ENCODE peak calls at places on chromosomes 3 and 15, in six cellular contexts. T is left ventricle myocardium superior, R is lower lobe of right lung, F is lung, E is SK-MEL-5, B is right lobe of liver. I is an unnamed sample.
A peak's percentile ranks its signal among the peaks of the same experiment; 100 is the strongest.

GRCh38 chr3:31268868-31269267 is 263.9 kb upstream of the STT3B start:
- DNase-seq in T (no peak), R (no peak), F (no peak), E (no peak), B (no peak), I (no peak)

GRCh38 chr15:36109943-36110658 is 469.3 kb upstream of the CDIN1 start:
- DNase-seq in T (no peak), R (no peak), F (no peak), E (no peak), B (no peak), I (peak; percentile 64)

GRCh38 chr3:63864008-63864871 is 573 bp downstream of the ATXN7 start:
- DNase-seq in T (peak; percentile 67), R (peak; percentile 63), F (peak; percentile 36), E (no peak), B (peak; percentile 59), I (peak; percentile 4)

GRCh38 chr3:143608966-143609365 is 239.3 kb downstream of the SLC9A9 start:
- DNase-seq in T (no peak), R (no peak), F (no peak), E (no peak), B (no peak), I (peak; percentile 97)

GRCh38 chr3:62201438-62202035 is 171.8 kb downstream of the FEZF2 start:
- DNase-seq in T (no peak), R (no peak), F (no peak), E (peak; percentile 63), B (no peak), I (peak; percentile 17)

GRCh38 chr3:23811117-23811487 is 5.3 kb downstream of the UBE2E1 start:
- DNase-seq in T (no peak), R (no peak), F (no peak), E (no peak), B (no peak), I (no peak)

GRCh38 chr3:106425021-106425420 is 556.2 kb upstream of the CBLB start:
- DNase-seq in T (no peak), R (no peak), F (no peak), E (no peak), B (no peak), I (peak; percentile 50)

GRCh38 chr3:64584193-64584592 is 103.6 kb downstream of the ADAMTS9 start:
- DNase-seq in T (no peak), R (no peak), F (no peak), E (no peak), B (no peak), I (no peak)

GRCh38 chr15:44092221-44092620 is 102.8 kb downstream of the FRMD5 start:
- DNase-seq in T (no peak), R (no peak), F (no peak), E (no peak), B (no peak), I (peak; percentile 72)

GRCh38 chr3:30631237-30631961 is 25.0 kb downstream of the TGFBR2 start:
- DNase-seq in T (no peak), R (no peak), F (no peak), E (no peak), B (no peak), I (peak; percentile 87)

GRCh38 chr3:134441321-134441720 is 44.5 kb downstream of the ANAPC13 start:
- DNase-seq in T (no peak), R (no peak), F (no peak), E (no peak), B (no peak), I (no peak)

GRCh38 chr3:116150655-116151054 is 294.6 kb downstream of the LSAMP start:
- DNase-seq in T (no peak), R (no peak), F (no peak), E (no peak), B (no peak), I (no peak)

GRCh38 chr3:173622156-173622555 is 224.6 kb downstream of the NLGN1 start:
- DNase-seq in T (no peak), R (no peak), F (no peak), E (no peak), B (no peak), I (no peak)

GRCh38 chr15:94119215-94119815 is 112.0 kb upstream of the MCTP2 start:
- DNase-seq in T (peak; percentile 68), R (no peak), F (no peak), E (no peak), B (no peak), I (no peak)

GRCh38 chr3:131619821-131620220 is 117.0 kb upstream of the MRPL3 start:
- DNase-seq in T (no peak), R (no peak), F (no peak), E (no peak), B (no peak), I (no peak)

GRCh38 chr3:78986702-78987101 is 781.1 kb downstream of the ROBO1 start:
- DNase-seq in T (no peak), R (no peak), F (no peak), E (no peak), B (no peak), I (no peak)

GRCh38 chr3:13544293-13544831 is 4.6 kb upstream of the FBLN2 start:
- DNase-seq in T (no peak), R (no peak), F (no peak), E (no peak), B (no peak), I (no peak)

GRCh38 chr15:100763764-100764750 is 115.6 kb upstream of the ALDH1A3 start:
- DNase-seq in T (no peak), R (no peak), F (no peak), E (peak; percentile 33), B (no peak), I (no peak)

GRCh38 chr3:72187131-72187530 is 402.2 kb upstream of the PROK2 start:
- DNase-seq in T (no peak), R (no peak), F (no peak), E (peak; percentile 56), B (no peak), I (no peak)

GRCh38 chr3:183743231-183743630 is 45.6 kb downstream of the YEATS2 start:
- DNase-seq in T (no peak), R (no peak), F (no peak), E (no peak), B (no peak), I (no peak)

GRCh38 chr3:10419637-10420232 is 85.7 kb downstream of the ATP2B2 start:
- DNase-seq in T (no peak), R (no peak), F (no peak), E (no peak), B (no peak), I (no peak)

GRCh38 chr3:162525052-162525451 is 1028.4 kb downstream of the OTOL1 start:
- DNase-seq in T (no peak), R (no peak), F (no peak), E (no peak), B (no peak), I (peak; percentile 96)

GRCh38 chr3:127646501-127647046 is 17.6 kb downstream of the PODXL2 start:
- DNase-seq in T (no peak), R (no peak), F (no peak), E (no peak), B (peak; percentile 83), I (no peak)

GRCh38 chr15:65305776-65306175 is 1.3 kb downstream of the RNU5B-1 start:
- DNase-seq in T (no peak), R (no peak), F (no peak), E (peak; percentile 37), B (no peak), I (no peak)

GRCh38 chr3:45406812-45407211 is 18.4 kb downstream of the LARS2 start:
- DNase-seq in T (no peak), R (no peak), F (no peak), E (no peak), B (no peak), I (no peak)

GRCh38 chr3:57179580-57180410 is 14.6 kb upstream of the IL17RD start:
- DNase-seq in T (no peak), R (no peak), F (no peak), E (peak; percentile 59), B (no peak), I (peak; percentile 12)

GRCh38 chr3:50567386-50568182 is at the start of gene C3orf18:
- DNase-seq in T (peak; percentile 97), R (peak; percentile 96), F (peak; percentile 93), E (peak; percentile 62), B (peak; percentile 93), I (peak; percentile 91)

GRCh38 chr3:143822374-143822773 is 25.9 kb downstream of the SLC9A9 start:
- DNase-seq in T (no peak), R (no peak), F (no peak), E (no peak), B (no peak), I (no peak)

GRCh38 chr3:195071011-195071728 is 199.8 kb downstream of the XXYLT1 start:
- DNase-seq in T (peak; percentile 21), R (peak; percentile 26), F (no peak), E (no peak), B (peak; percentile 39), I (no peak)

GRCh38 chr15:31740203-31740602 is 290.1 kb upstream of the CHRNA7 start:
- DNase-seq in T (no peak), R (no peak), F (no peak), E (peak; percentile 9), B (no peak), I (peak; percentile 33)

GRCh38 chr15:62797171-62797570 is 245.4 kb upstream of the TPM1 start:
- DNase-seq in T (no peak), R (no peak), F (no peak), E (no peak), B (no peak), I (no peak)

GRCh38 chr3:32384938-32385337 is 6.7 kb upstream of the CMTM7 start:
- DNase-seq in T (no peak), R (no peak), F (no peak), E (no peak), B (no peak), I (no peak)

GRCh38 chr3:126912027-126912422 is 70.9 kb upstream of the PLXNA1 start:
- DNase-seq in T (no peak), R (no peak), F (no peak), E (no peak), B (no peak), I (no peak)

GRCh38 chr3:137992592-137992991 is 17.4 kb upstream of the CLDN18 start:
- DNase-seq in T (no peak), R (no peak), F (no peak), E (peak; percentile 65), B (no peak), I (no peak)

GRCh38 chr3:126315916-126316514 is 41.2 kb downstream of the KLF15 start:
- DNase-seq in T (no peak), R (no peak), F (no peak), E (no peak), B (no peak), I (no peak)

GRCh38 chr3:42601898-42602581 is 1.6 kb downstream of the NKTR start:
- DNase-seq in T (no peak), R (no peak), F (no peak), E (no peak), B (no peak), I (peak; percentile 27)

GRCh38 chr3:192899540-192899982 is 18.1 kb downstream of the MB21D2 start:
- DNase-seq in T (no peak), R (no peak), F (no peak), E (no peak), B (no peak), I (peak; percentile 99)

I was measured in HCEC 1CT.